ENCODE peak calls at places on chromosomes 3 and 15, in five cellular contexts. One of them, this sample, is unnamed.

GRCh38 chr3:9732753-9733115 is 1.2 kb downstream of the BRPF1 start:
- DNase-seq in HFF-Myc: no peak
- DNase-seq in SW480: no peak
- DNase-seq in AG08395: peak
- DNase-seq in GM12865: no peak
- DNase-seq in this sample: peak

GRCh38 chr3:123336001-123336400 is 112.9 kb downstream of the ADCY5 start:
- DNase-seq in HFF-Myc: no peak
- DNase-seq in SW480: no peak
- DNase-seq in AG08395: no peak
- DNase-seq in GM12865: no peak
- DNase-seq in this sample: no peak

GRCh38 chr15:80031841-80032240 is 27.6 kb upstream of the ZFAND6 start:
- DNase-seq in HFF-Myc: no peak
- DNase-seq in SW480: peak
- DNase-seq in AG08395: peak
- DNase-seq in GM12865: peak
- DNase-seq in this sample: no peak

GRCh38 chr3:194136519-194137313 is 768 bp downstream of the HES1 start:
- DNase-seq in HFF-Myc: no peak
- DNase-seq in SW480: peak
- DNase-seq in AG08395: peak
- DNase-seq in GM12865: no peak
- DNase-seq in this sample: peak

GRCh38 chr3:111850481-111850880 is 8.6 kb upstream of the PHLDB2 start:
- DNase-seq in HFF-Myc: no peak
- DNase-seq in SW480: no peak
- DNase-seq in AG08395: no peak
- DNase-seq in GM12865: no peak
- DNase-seq in this sample: peak

GRCh38 chr3:5217824-5218595 is 30.5 kb downstream of the EDEM1 start:
- DNase-seq in HFF-Myc: no peak
- DNase-seq in SW480: no peak
- DNase-seq in AG08395: no peak
- DNase-seq in GM12865: no peak
- DNase-seq in this sample: no peak

GRCh38 chr3:14474363-14475081 is 65.6 kb downstream of the GRIP2 start:
- DNase-seq in HFF-Myc: no peak
- DNase-seq in SW480: no peak
- DNase-seq in AG08395: no peak
- DNase-seq in GM12865: no peak
- DNase-seq in this sample: no peak

GRCh38 chr3:156898296-156898880 is 72.2 kb downstream of the LEKR1 start:
- DNase-seq in HFF-Myc: no peak
- DNase-seq in SW480: no peak
- DNase-seq in AG08395: no peak
- DNase-seq in GM12865: no peak
- DNase-seq in this sample: no peak

GRCh38 chr3:187798531-187799520 is 53.6 kb upstream of the BCL6 start:
- DNase-seq in HFF-Myc: no peak
- DNase-seq in SW480: no peak
- DNase-seq in AG08395: no peak
- DNase-seq in GM12865: no peak
- DNase-seq in this sample: no peak

GRCh38 chr15:85760531-85761371 is 34.0 kb downstream of the KLHL25 start:
- DNase-seq in HFF-Myc: no peak
- DNase-seq in SW480: no peak
- DNase-seq in AG08395: no peak
- DNase-seq in GM12865: no peak
- DNase-seq in this sample: no peak

GRCh38 chr3:109112946-109113345 is 5.0 kb downstream of the MORC1 start:
- DNase-seq in HFF-Myc: no peak
- DNase-seq in SW480: no peak
- DNase-seq in AG08395: no peak
- DNase-seq in GM12865: no peak
- DNase-seq in this sample: no peak

GRCh38 chr3:107251819-107252218 is 125.4 kb upstream of the CCDC54 start:
- DNase-seq in HFF-Myc: no peak
- DNase-seq in SW480: no peak
- DNase-seq in AG08395: no peak
- DNase-seq in GM12865: no peak
- DNase-seq in this sample: no peak

GRCh38 chr3:127438951-127439350 is 151.1 kb upstream of the PRR20G start:
- DNase-seq in HFF-Myc: no peak
- DNase-seq in SW480: no peak
- DNase-seq in AG08395: no peak
- DNase-seq in GM12865: no peak
- DNase-seq in this sample: no peak

GRCh38 chr3:181176610-181177009 is 187.1 kb upstream of the DNAJC19 start:
- DNase-seq in HFF-Myc: no peak
- DNase-seq in SW480: peak
- DNase-seq in AG08395: no peak
- DNase-seq in GM12865: peak
- DNase-seq in this sample: peak

GRCh38 chr3:127162947-127163645 is 29.8 kb upstream of the PRR23E start:
- DNase-seq in HFF-Myc: no peak
- DNase-seq in SW480: no peak
- DNase-seq in AG08395: no peak
- DNase-seq in GM12865: peak
- DNase-seq in this sample: no peak

GRCh38 chr3:39275052-39275451 is 4.8 kb downstream of the CX3CR1 start:
- DNase-seq in HFF-Myc: no peak
- DNase-seq in SW480: no peak
- DNase-seq in AG08395: no peak
- DNase-seq in GM12865: no peak
- DNase-seq in this sample: no peak

GRCh38 chr3:137039570-137039969 is 81.8 kb downstream of the IL20RB start:
- DNase-seq in HFF-Myc: no peak
- DNase-seq in SW480: no peak
- DNase-seq in AG08395: no peak
- DNase-seq in GM12865: no peak
- DNase-seq in this sample: no peak

GRCh38 chr3:15051531-15051930 is 13.6 kb downstream of the MRPS25 start:
- DNase-seq in HFF-Myc: no peak
- DNase-seq in SW480: peak
- DNase-seq in AG08395: peak
- DNase-seq in GM12865: peak
- DNase-seq in this sample: peak

This sample was measured in cardiac fibroblast.